ENCODE peak calls at places on chromosomes 4 and X, in four cellular contexts. One of them, this sample, is unnamed.
A peak's percentile ranks its signal among the peaks of the same experiment; 100 is the strongest.

GRCh38 chr4:157706134-157706533 is 466.7 kb downstream of the GASK1B start:
- DNase-seq in H1: no peak
- DNase-seq in HepG2: no peak
- DNase-seq in GM12878: no peak
- DNase-seq in this sample: no peak

GRCh38 chrX:106263817-106264216 is 95.7 kb downstream of the PWWP3B start:
- DNase-seq in H1: no peak
- DNase-seq in HepG2: no peak
- DNase-seq in GM12878: no peak
- DNase-seq in this sample: no peak

GRCh38 chr4:184475096-184475461 is 729 bp upstream of the IRF2 start:
- DNase-seq in H1: no peak
- DNase-seq in HepG2: no peak
- DNase-seq in GM12878: no peak
- DNase-seq in this sample: no peak

GRCh38 chr4:104263100-104263499 is 231.6 kb downstream of the CXXC4 start:
- DNase-seq in H1: no peak
- DNase-seq in HepG2: no peak
- DNase-seq in GM12878: no peak
- DNase-seq in this sample: no peak

GRCh38 chr4:186760576-186760975 is 36.9 kb upstream of the FAT1 start:
- DNase-seq in H1: no peak
- DNase-seq in HepG2: no peak
- DNase-seq in GM12878: no peak
- DNase-seq in this sample: no peak

GRCh38 chr4:174523003-174523693 is 860 bp upstream of the HPGD start:
- DNase-seq in H1: no peak
- DNase-seq in HepG2: no peak
- DNase-seq in GM12878: no peak
- DNase-seq in this sample: no peak

GRCh38 chr4:7651461-7651921 is 216.8 kb upstream of the PSAPL1 start:
- DNase-seq in H1: no peak
- DNase-seq in HepG2: no peak
- DNase-seq in GM12878: no peak
- DNase-seq in this sample: peak; percentile 74

GRCh38 chr4:8182858-8183725 is 16.0 kb upstream of the SH3TC1 start:
- DNase-seq in H1: no peak
- DNase-seq in HepG2: no peak
- DNase-seq in GM12878: no peak
- DNase-seq in this sample: no peak

GRCh38 chrX:103356023-103356798 is at the start of gene TCEAL9:
- DNase-seq in H1: no peak
- DNase-seq in HepG2: peak; percentile 51
- DNase-seq in GM12878: no peak
- DNase-seq in this sample: no peak

GRCh38 chr4:16717266-16717970 is 181.0 kb downstream of the LDB2 start:
- DNase-seq in H1: no peak
- DNase-seq in HepG2: no peak
- DNase-seq in GM12878: no peak
- DNase-seq in this sample: no peak

GRCh38 chr4:88828846-88829245 is 131.2 kb upstream of the NAP1L5 start:
- DNase-seq in H1: no peak
- DNase-seq in HepG2: no peak
- DNase-seq in GM12878: no peak
- DNase-seq in this sample: no peak

GRCh38 chr4:40377462-40378385 is 42.6 kb downstream of the CHRNA9 start:
- DNase-seq in H1: no peak
- DNase-seq in HepG2: no peak
- DNase-seq in GM12878: no peak
- DNase-seq in this sample: no peak

GRCh38 chrX:22686138-22686541 is 313.6 kb upstream of the DDX53 start:
- DNase-seq in H1: no peak
- DNase-seq in HepG2: no peak
- DNase-seq in GM12878: no peak
- DNase-seq in this sample: no peak

GRCh38 chr4:141132689-141133145 is 552 bp downstream of the RNF150 start:
- DNase-seq in H1: no peak
- DNase-seq in HepG2: no peak
- DNase-seq in GM12878: no peak
- DNase-seq in this sample: no peak

GRCh38 chrX:76454456-76454927 is 27.0 kb downstream of the MAGEE1 start:
- DNase-seq in H1: peak; percentile 52
- DNase-seq in HepG2: peak; percentile 4
- DNase-seq in GM12878: no peak
- DNase-seq in this sample: peak; percentile 38

GRCh38 chrX:124343016-124343415 is 3.3 kb upstream of the SH2D1A start:
- DNase-seq in H1: no peak
- DNase-seq in HepG2: no peak
- DNase-seq in GM12878: no peak
- DNase-seq in this sample: no peak
- TF ChIP-seq YY1 in H1: no peak
- TF ChIP-seq YY1 in HepG2: no peak
- TF ChIP-seq YY1 in GM12878: no peak
- TF ChIP-seq YY1 in this sample: no peak

DNA sequence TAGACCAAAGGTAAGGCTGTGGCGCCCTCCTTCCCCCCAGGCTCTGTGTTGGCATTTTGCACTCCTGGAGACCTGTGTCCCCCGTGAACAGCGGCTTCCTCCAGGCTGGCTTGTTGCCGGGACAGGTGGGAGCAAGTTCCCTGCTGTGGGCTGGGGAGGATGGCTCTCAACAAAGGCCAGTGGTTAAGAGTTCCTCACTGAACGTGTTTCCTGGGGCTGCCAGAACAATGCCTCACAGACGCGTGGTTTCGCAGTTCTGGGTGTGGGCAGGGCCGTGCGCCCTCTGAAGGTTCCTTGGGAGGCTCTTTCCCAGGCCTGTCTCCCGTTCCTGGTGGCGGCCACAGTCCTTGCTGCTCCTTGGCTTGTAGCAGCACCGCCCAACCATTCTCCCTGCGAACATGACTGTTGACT is 33.4 kb downstream of the NELFA start:
- DNase-seq in H1: no peak
- DNase-seq in HepG2: no peak
- DNase-seq in GM12878: no peak
- DNase-seq in this sample: no peak
- TF ChIP-seq ZNF274 in H1: no peak
- TF ChIP-seq ZNF274 in HepG2: no peak
- TF ChIP-seq ZNF274 in GM12878: no peak
- TF ChIP-seq ZNF274 in this sample: no peak

GRCh38 chr4:1315306-1315705 is 25.6 kb downstream of the MAEA start:
- DNase-seq in H1: no peak
- DNase-seq in HepG2: no peak
- DNase-seq in GM12878: no peak
- DNase-seq in this sample: no peak
- TF ChIP-seq SUZ12 in H1: no peak
- TF ChIP-seq SUZ12 in HepG2: no peak
- TF ChIP-seq SUZ12 in GM12878: no peak
- TF ChIP-seq SUZ12 in this sample: no peak

DNA sequence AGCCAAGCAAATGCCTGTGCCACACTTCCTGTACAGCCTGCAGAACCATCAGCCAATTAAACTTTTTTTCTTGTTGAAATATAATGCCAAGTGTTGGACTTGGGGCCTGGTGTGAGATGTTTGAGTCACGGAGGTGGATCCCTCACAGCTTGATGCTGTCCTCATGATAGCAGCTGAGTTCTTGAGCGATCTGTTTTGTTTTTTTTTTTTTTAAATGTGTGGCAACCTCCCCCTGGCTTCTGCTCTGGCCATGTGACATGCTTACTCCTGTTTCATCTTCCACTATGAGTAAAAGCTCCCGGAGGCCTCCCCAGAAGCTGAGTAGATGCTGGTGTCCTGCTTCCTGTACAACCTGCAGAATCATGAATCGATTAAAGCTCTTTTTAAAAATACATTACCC is 973.3 kb upstream of the FTHL17 start:
- DNase-seq in H1: no peak
- DNase-seq in HepG2: no peak
- DNase-seq in GM12878: no peak
- DNase-seq in this sample: no peak
- TF ChIP-seq YY1 in H1: no peak
- TF ChIP-seq YY1 in HepG2: no peak
- TF ChIP-seq YY1 in GM12878: no peak
- TF ChIP-seq YY1 in this sample: no peak

GRCh38 chrX:56397636-56398035 is 165.5 kb downstream of the KLF8 start:
- DNase-seq in H1: no peak
- DNase-seq in HepG2: no peak
- DNase-seq in GM12878: no peak
- DNase-seq in this sample: no peak
- TF ChIP-seq ZNF274 in H1: no peak
- TF ChIP-seq ZNF274 in HepG2: no peak
- TF ChIP-seq ZNF274 in GM12878: no peak
- TF ChIP-seq ZNF274 in this sample: no peak

GRCh38 chr4:48756689-48757220 is 23.3 kb downstream of the FRYL start:
- DNase-seq in H1: no peak
- DNase-seq in HepG2: no peak
- DNase-seq in GM12878: no peak
- DNase-seq in this sample: no peak

GRCh38 chr4:48752726-48753125 is 27.4 kb downstream of the FRYL start:
- DNase-seq in H1: no peak
- DNase-seq in HepG2: no peak
- DNase-seq in GM12878: no peak
- DNase-seq in this sample: no peak

GRCh38 chr4:48755287-48755686 is 24.8 kb downstream of the FRYL start:
- DNase-seq in H1: no peak
- DNase-seq in HepG2: no peak
- DNase-seq in GM12878: no peak
- DNase-seq in this sample: no peak

GRCh38 chr4:48748949-48749596 is 31.0 kb downstream of the FRYL start:
- DNase-seq in H1: no peak
- DNase-seq in HepG2: no peak
- DNase-seq in GM12878: no peak
- DNase-seq in this sample: no peak

DNA sequence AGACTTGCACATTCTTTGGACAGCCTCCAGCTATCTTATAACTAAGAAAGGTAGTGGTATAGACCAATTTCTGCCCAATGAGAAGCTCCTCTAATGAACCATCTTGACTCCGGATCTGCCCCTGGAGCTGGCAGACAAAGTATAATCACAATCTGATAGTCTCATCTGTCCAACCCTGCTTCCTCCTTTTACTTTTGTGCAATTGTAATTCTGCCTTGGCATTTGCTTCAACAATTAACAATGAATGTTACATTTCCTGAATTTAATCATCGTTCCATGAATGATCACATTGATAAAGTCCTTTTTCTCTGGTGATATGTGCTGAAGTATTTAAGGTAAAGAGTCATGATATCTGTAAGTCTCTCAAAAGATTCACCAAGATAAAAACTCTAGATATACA is 27.8 kb downstream of the FRYL start:
- DNase-seq in H1: no peak
- DNase-seq in HepG2: no peak
- DNase-seq in GM12878: no peak
- DNase-seq in this sample: no peak
- TF ChIP-seq SUZ12 in H1: no peak
- TF ChIP-seq SUZ12 in HepG2: no peak
- TF ChIP-seq SUZ12 in GM12878: no peak
- TF ChIP-seq SUZ12 in this sample: no peak